ENCODE peak calls at places on chromosomes 7 and 10, in four cellular contexts. F is nephron progenitor cell, S is AG09309, K is GM06990. A is an unnamed sample.

GRCh38 chr10:23399701-23400144 is 39.2 kb upstream of the OTUD1 start:
- DNase-seq in F (no peak), S (peak), K (no peak), A (no peak)

GRCh38 chr10:103936022-103936421 is 18.0 kb upstream of the STN1 start:
- DNase-seq in F (no peak), S (no peak), K (no peak), A (no peak)

GRCh38 chr7:10655031-10655430 is 318.6 kb upstream of the PHF14 start:
- DNase-seq in F (no peak), S (no peak), K (no peak), A (no peak)

GRCh38 chr7:151626422-151627115 is 106.9 kb upstream of the RHEB start:
- DNase-seq in F (peak), S (no peak), K (no peak), A (no peak)

GRCh38 chr7:84251183-84251845 is 56.7 kb upstream of the SEMA3A start:
- DNase-seq in F (no peak), S (peak), K (no peak), A (no peak)

GRCh38 chr10:102394801-102395676 is 466 bp upstream of the NFKB2 start:
- DNase-seq in F (peak), S (peak), K (peak), A (peak)

GRCh38 chr7:151009340-151010001 is 14.8 kb downstream of the ATG9B start:
- DNase-seq in F (no peak), S (no peak), K (no peak), A (no peak)

GRCh38 chr10:70343312-70343711 is 39.1 kb downstream of the LRRC20 start:
- DNase-seq in F (no peak), S (no peak), K (no peak), A (no peak)

GRCh38 chr7:81383848-81384247 is 386.0 kb downstream of the HGF start:
- DNase-seq in F (no peak), S (no peak), K (no peak), A (no peak)

GRCh38 chr7:97011536-97012292 is 6.4 kb downstream of the DLX6 start:
- DNase-seq in F (no peak), S (no peak), K (no peak), A (no peak)

GRCh38 chr7:19619122-19619521 is 89.7 kb downstream of the POLR1F start:
- DNase-seq in F (no peak), S (no peak), K (no peak), A (no peak)

GRCh38 chr10:92240289-92241157 is 50.4 kb downstream of the CPEB3 start:
- DNase-seq in F (peak), S (peak), K (peak), A (no peak)

GRCh38 chr10:73094249-73094850 is 2.3 kb downstream of the P4HA1 start:
- DNase-seq in F (no peak), S (no peak), K (no peak), A (no peak)

GRCh38 chr7:87926581-87927461 is 7.2 kb upstream of the ADAM22 start:
- DNase-seq in F (peak), S (no peak), K (peak), A (no peak)

GRCh38 chr10:37712489-37713131 is 144.8 kb downstream of the ZNF248 start:
- DNase-seq in F (no peak), S (no peak), K (no peak), A (no peak)

GRCh38 chr10:17196045-17196444 is 5.4 kb downstream of the TRDMT1 start:
- DNase-seq in F (no peak), S (no peak), K (no peak), A (no peak)

GRCh38 chr7:124765401-124766352 is at the start of gene GPR37:
- DNase-seq in F (peak), S (no peak), K (peak), A (no peak)

GRCh38 chr10:97013568-97013967 is 172.2 kb downstream of the SLIT1 start:
- DNase-seq in F (no peak), S (no peak), K (no peak), A (no peak)

GRCh38 chr7:123797673-123798526 is 47.1 kb upstream of the HYAL4 start:
- DNase-seq in F (no peak), S (peak), K (peak), A (no peak)

GRCh38 chr10:110138197-110138812 is 69.1 kb upstream of the MXI1 start:
- DNase-seq in F (no peak), S (peak), K (peak), A (no peak)

GRCh38 chr10:110514848-110515247 is 17.1 kb downstream of the DUSP5 start:
- DNase-seq in F (no peak), S (no peak), K (no peak), A (no peak)

GRCh38 chr10:83585686-83586085 is 553.6 kb upstream of the GHITM start:
- DNase-seq in F (no peak), S (no peak), K (no peak), A (no peak)

GRCh38 chr10:128099901-128100300 is 26.3 kb downstream of the MKI67 start:
- DNase-seq in F (no peak), S (no peak), K (no peak), A (no peak)

GRCh38 chr10:60703266-60704041 is 74.8 kb upstream of the CDK1 start:
- DNase-seq in F (no peak), S (no peak), K (no peak), A (no peak)

GRCh38 chr10:97217299-97217698 is 31.5 kb upstream of the SLIT1 start:
- DNase-seq in F (no peak), S (no peak), K (no peak), A (no peak)

GRCh38 chr10:106680061-106680460 is 484.4 kb downstream of the SORCS1 start:
- DNase-seq in F (no peak), S (no peak), K (no peak), A (no peak)

GRCh38 chr10:106679314-106679713 is 485.2 kb downstream of the SORCS1 start:
- DNase-seq in F (no peak), S (no peak), K (no peak), A (no peak)

DNA sequence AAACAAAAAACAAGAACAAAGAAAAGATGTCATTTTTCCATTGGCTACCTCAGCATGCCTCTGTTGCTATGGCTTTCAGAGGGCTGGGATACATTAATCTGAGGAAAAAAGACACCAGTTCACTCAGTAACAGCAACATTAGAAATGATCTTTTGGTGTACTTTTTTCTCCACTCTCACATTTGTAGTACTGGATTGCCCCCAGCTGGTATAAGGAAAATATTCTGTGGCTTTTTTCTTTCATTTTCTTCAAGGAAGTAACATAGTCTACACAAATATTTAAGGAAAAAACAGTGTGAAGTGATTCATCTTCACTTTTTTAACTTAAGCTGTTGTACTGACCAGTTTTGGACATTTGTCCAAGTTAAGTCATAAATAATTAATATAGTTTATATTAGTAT is 482.3 kb downstream of the SORCS1 start:
- DNase-seq in F (no peak), S (no peak), K (no peak), A (no peak)
- TF ChIP-seq CTCF in F (no peak), S (no peak), K (no peak), A (no peak)

GRCh38 chr7:107563072-107563760 is 504 bp downstream of the COG5 start:
- DNase-seq in F (no peak), S (no peak), K (no peak), A (peak)

GRCh38 chr7:107559864-107560263 is 3.9 kb downstream of the COG5 start:
- DNase-seq in F (no peak), S (no peak), K (no peak), A (no peak)

GRCh38 chr7:107563761-107564552 is at the start of the genes COG5 and DUS4L:
- DNase-seq in F (peak), S (no peak), K (peak), A (peak)

GRCh38 chr7:107560898-107561516 is 2.7 kb downstream of the COG5 start:
- DNase-seq in F (no peak), S (no peak), K (no peak), A (no peak)

DNA sequence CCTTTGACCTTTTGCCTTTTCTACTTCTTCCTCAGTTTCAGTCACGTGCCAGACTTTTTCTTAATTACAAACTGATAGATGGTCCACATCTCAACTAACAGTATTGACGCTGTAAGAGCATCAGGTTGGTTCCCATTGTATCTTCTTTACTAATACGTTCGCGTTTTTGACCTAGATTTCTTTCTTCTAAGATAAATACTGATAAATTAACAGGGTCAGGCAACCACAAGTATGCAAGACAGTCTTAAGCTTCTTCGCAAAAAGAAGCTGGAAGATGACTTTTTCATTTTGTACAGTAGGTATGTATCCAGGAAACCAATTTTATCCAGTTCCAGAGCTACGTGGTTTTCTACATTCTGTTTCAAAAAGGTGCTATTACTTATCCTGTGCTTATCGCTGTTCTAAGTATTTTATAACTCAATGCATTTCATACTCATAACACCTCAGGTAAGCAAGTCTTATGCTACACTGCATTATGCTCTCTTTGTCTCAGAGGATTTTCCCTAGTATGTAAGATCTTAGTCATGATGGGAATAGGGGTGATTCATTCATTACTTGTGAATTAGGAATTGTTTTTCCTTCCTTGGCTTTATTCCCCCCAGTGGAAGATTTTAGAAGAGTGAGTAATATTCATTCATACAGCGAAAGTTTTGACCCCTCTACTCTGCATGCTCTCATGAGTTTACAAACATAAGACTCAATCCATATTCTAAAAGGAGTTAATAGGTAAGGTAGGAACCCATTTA is 955 bp downstream of the DUS4L start:
- DNase-seq in F (no peak), S (peak), K (no peak), A (no peak)
- TF ChIP-seq CTCF in F (no peak), S (no peak), K (no peak), A (no peak)

DNA sequence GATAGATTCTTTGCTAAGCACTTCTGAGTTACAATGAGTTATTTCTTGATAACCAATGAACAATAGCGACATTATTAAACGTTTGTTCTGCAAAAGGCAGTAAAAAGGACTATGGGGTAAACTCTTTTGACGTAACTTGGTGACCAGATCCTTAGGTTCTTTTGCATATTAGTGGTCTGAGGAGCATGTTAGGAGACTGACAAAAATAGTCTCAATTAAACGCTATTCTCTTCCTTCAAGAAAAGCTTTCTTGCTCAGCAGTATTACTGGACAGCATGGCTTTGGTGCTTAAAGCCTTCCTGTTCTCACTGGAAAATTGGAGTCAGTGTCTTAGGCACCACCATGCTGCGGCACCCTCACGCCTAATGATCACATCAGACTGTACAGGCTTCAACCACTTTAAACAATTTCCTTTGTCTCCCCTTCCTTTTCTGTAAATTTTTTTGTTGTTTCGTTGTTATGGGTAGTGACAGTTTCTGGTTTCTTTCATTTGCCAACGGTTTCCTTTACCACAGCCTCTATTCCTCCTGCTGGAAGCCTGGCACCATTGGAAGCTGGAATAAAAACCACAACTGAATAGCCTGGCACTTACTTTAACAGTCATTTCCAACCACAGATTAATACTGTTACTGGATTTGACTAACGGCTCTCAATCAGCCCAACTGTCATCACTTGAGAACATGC is 49.2 kb upstream of the FAM133B start:
- DNase-seq in F (no peak), S (no peak), K (no peak), A (no peak)
- TF ChIP-seq CTCF in F (no peak), S (no peak), K (no peak), A (no peak)

DNA sequence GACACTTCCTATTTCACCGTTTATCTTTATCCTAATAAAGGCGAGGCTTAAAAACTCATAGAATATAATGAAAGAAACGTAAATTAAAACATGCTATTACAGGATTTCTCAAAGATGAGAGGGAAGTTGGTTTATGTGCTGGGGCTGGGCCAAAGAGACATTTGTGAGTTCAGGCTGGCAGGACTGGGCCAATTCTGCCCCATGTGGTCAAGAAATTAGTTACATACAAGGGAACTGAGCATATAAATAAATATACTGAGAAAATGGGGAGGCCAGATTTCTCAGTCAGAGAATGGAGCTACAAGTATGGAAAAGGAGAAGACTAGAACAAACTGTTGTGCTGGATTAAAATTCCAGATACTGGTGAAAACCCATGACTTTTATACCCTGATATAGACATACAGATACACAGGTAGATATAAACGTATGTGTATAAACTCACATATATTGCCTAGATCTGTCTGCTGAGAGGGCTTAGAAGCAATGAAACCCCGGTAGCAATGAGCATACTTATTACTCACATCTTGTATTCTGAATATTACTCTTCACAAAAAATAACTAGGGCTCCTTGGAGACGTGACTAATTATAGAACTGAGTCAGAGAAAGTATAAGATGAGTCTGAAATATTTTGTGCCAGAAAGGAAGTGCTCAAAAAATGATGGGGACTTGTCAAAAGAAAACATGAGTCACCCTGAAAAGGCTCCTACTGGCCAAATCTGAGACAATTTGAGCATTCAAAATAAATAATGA is 155.7 kb upstream of the FGFR2 start:
- DNase-seq in F (no peak), S (peak), K (peak), A (no peak)
- TF ChIP-seq CTCF in F (no peak), S (peak), K (peak), A (no peak)

DNA sequence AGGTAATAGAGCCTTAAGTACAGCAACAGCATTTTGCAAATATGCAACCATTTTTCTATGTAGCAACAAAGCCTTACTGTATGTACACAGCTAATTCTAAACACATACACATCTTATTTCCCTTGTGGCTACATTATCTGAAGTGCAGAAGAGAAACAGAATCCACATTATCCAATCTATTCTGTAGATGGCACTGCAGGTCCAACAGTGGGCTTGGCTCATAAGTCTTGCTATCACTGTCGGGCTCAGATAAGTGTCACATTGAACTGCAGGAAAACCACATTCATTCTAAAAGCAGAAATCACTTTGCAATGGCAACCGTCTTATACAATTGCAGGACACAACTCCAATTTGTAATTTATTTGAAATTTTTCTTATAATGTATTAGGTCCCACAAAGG is 109.8 kb upstream of the NOBOX start:
- DNase-seq in F (no peak), S (no peak), K (no peak), A (no peak)
- TF ChIP-seq CTCF in F (peak), S (no peak), K (no peak), A (no peak)